ENCODE peak calls at places on chromosomes 2 and 18, in four cellular contexts. Z, V, W and X are unnamed samples.

GRCh38 chr18:34640273-34640672 is 69.8 kb upstream of the DTNA start:
- DNase-seq in Z (no peak), V (no peak), W (no peak), X (no peak)

GRCh38 chr2:213995400-213996105 is 415.3 kb upstream of the VWC2L start:
- DNase-seq in Z (no peak), V (no peak), W (no peak), X (no peak)

GRCh38 chr2:134173338-134174016 is 80.4 kb upstream of the MGAT5 start:
- DNase-seq in Z (no peak), V (no peak), W (no peak), X (no peak)

GRCh38 chr2:385061-385460 is 97.2 kb upstream of the ALKAL2 start:
- DNase-seq in Z (no peak), V (no peak), W (no peak), X (no peak)

GRCh38 chr2:2325538-2325937 is 5.5 kb downstream of the MYT1L start:
- DNase-seq in Z (no peak), V (no peak), W (no peak), X (peak; percentile 40)

GRCh38 chr2:171922230-171923022 is at the start of gene HAT1:
- DNase-seq in Z (peak; percentile 98), V (peak; percentile 98), W (peak; percentile 99), X (peak; percentile 92)

GRCh38 chr2:86036790-86037138 is 68.9 kb downstream of the POLR1A start:
- DNase-seq in Z (no peak), V (no peak), W (no peak), X (no peak)

GRCh38 chr2:159053186-159054031 is 85.0 kb downstream of the TANC1 start:
- DNase-seq in Z (no peak), V (no peak), W (no peak), X (peak; percentile 44)

GRCh38 chr2:171762879-171763573 is 75.8 kb downstream of the DYNC1I2 start:
- DNase-seq in Z (no peak), V (no peak), W (no peak), X (peak; percentile 20)

GRCh38 chr2:45944075-45944474 is 292.6 kb downstream of the PRKCE start:
- DNase-seq in Z (no peak), V (no peak), W (no peak), X (no peak)

GRCh38 chr2:235021752-235022151 is 69.9 kb downstream of the SH3BP4 start:
- DNase-seq in Z (no peak), V (no peak), W (no peak), X (peak; percentile 43)

GRCh38 chr2:231332388-231332787 is 63.1 kb upstream of the B3GNT7 start:
- DNase-seq in Z (no peak), V (no peak), W (no peak), X (no peak)

GRCh38 chr2:66236067-66236705 is 198.7 kb upstream of the MEIS1 start:
- DNase-seq in Z (no peak), V (no peak), W (no peak), X (no peak)

GRCh38 chr2:231613655-231614558 is 21.2 kb downstream of the TEX44 start:
- DNase-seq in Z (peak; percentile 91), V (peak; percentile 66), W (peak; percentile 92), X (peak; percentile 93)

GRCh38 chr2:29618024-29618423 is 303.4 kb downstream of the ALK start:
- DNase-seq in Z (no peak), V (no peak), W (no peak), X (no peak)

DNA sequence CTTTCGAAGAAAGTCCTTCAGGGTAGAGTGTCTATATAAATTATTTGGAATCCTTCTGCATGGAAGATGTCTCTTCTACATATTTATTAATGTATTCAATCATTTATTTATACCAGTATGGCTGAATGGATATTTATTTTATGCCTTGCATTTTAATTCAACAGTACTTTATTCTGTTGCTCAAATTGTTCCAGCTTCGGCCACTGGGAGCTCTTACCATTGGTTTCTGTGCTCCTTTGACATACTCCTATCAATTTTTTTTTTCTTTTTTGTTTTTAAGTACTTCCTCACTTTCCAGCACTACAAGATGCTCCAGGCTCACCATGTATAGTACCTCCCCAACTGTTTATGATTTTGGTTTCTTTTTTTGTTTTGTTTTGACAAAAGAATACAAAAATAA is 39.4 kb upstream of the WIPF1 start:
- DNase-seq in Z (no peak), V (no peak), W (no peak), X (no peak)
- TF ChIP-seq TEAD4 in Z (no peak), V (no peak), W (no peak), X (no peak)

GRCh38 chr2:73855526-73855925 is 26.8 kb downstream of the STAMBP start:
- DNase-seq in Z (no peak), V (no peak), W (no peak), X (no peak)
- TF ChIP-seq TEAD4 in Z (no peak), V (no peak), W (no peak), X (no peak)

GRCh38 chr2:168139791-168140190 is 107.6 kb downstream of the STK39 start:
- DNase-seq in Z (no peak), V (no peak), W (no peak), X (peak; percentile 40)

GRCh38 chr2:168137510-168138180 is 109.8 kb downstream of the STK39 start:
- DNase-seq in Z (no peak), V (no peak), W (no peak), X (no peak)

GRCh38 chr2:168136392-168136977 is 110.9 kb downstream of the STK39 start:
- DNase-seq in Z (no peak), V (peak; percentile 44), W (no peak), X (no peak)

GRCh38 chr2:168138911-168139310 is 108.5 kb downstream of the STK39 start:
- DNase-seq in Z (no peak), V (no peak), W (no peak), X (no peak)

DNA sequence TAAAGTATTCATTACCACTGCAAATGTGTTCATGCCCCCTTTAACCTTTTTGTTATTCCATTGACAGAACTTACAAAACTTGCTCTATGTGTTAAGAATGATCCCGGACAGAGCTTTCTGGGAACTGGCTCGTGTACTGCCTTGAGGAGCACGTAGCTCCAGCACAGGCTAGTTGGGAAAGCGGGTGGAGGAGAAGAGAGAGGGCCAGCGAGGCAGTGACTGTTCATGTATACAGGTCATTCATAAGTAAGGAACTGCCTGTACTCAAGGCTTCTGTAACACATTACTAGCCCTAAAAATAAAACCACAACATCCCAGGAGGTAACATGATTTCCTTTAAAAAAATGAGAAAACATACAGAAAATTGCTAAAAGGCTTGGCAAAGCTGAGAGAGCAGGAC is 109.0 kb downstream of the STK39 start:
- DNase-seq in Z (no peak), V (no peak), W (no peak), X (no peak)
- TF ChIP-seq TEAD4 in Z (no peak), V (no peak), W (no peak), X (no peak)

GRCh38 chr2:50491541-50492114 is 540.3 kb downstream of the NRXN1 start:
- DNase-seq in Z (peak; percentile 12), V (peak; percentile 11), W (no peak), X (peak; percentile 34)

GRCh38 chr2:50490991-50491390 is 540.9 kb downstream of the NRXN1 start:
- DNase-seq in Z (no peak), V (no peak), W (no peak), X (no peak)

DNA sequence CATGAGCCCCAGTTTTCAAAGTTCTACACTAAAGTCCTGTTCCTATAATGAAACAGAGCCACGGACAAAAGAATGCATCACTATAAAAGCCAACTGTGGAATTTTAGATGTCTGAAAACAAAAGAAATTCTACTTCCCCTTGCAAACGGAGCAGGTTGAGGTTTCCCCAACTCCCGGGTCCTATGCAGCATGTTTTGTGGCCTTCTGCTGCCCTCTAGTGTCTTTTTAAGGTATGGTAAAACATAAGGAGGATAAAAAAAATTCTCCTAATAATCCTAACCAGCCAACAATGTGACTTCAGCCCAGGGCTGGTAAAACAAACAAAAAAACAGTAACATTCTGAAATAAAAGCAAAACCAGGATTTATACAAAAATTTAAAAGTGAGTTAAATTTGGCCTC is 539.5 kb downstream of the NRXN1 start:
- DNase-seq in Z (peak; percentile 33), V (peak; percentile 62), W (no peak), X (peak; percentile 57)
- TF ChIP-seq TEAD4 in Z (no peak), V (no peak), W (no peak), X (no peak)

DNA sequence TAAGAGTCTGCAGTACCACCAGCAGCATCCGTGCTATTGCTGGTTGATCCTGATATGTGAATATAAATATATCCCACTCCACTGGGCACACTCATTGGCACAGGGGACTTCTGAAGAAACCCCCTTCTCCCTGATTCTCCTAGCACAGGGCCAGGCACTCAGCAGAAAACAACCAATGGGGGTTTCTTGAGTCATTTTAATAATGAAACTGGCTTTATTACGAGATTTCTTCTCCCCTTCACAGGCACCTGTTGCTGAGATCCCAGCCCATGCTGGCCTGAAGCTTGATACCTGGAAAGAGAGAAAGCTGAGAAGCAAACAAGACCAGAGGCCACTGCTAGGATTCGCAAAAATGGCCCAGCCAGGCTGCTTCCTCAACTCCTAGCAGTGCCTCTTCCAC is 17.9 kb upstream of the CYRIA start:
- DNase-seq in Z (no peak), V (no peak), W (no peak), X (no peak)
- TF ChIP-seq TEAD4 in Z (no peak), V (no peak), W (no peak), X (no peak)

DNA sequence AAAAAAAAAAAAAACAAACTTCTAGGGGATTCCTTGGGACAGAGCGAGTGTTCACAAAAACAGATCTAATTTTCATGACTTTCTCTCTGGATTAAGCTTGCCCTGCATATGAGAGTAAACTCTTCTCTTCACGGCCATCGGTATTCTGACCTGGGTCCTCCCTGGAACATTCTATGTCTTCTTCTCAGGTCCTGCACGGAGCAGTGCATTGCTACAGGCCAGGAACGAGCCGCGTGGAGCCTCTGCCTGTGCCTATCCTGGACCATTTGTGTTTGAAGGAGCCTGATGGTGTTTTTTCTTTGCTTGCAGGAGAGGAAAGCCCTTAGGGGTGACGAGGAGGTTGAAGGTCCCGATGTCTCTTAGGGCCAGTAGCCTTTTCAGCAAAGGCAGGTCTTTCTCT is 1.8 kb upstream of the OXER1 start:
- DNase-seq in Z (no peak), V (no peak), W (no peak), X (no peak)
- TF ChIP-seq TEAD4 in Z (no peak), V (no peak), W (no peak), X (no peak)